ENCODE peak calls at places on chromosome X, in four cellular contexts. U is AG04450, R is tibial artery, A is AG10803. B is an unnamed sample.

GRCh38 chrX:555589-556220 is 74.9 kb upstream of the SHOX start:
- DNase-seq in U (no peak), R (no peak), A (no peak), B (no peak)

GRCh38 chrX:68599256-68600152 is 48.0 kb upstream of the STARD8 start:
- DNase-seq in U (no peak), R (no peak), A (peak; percentile 2), B (no peak)

GRCh38 chrX:68867458-68868166 is 38.8 kb downstream of the EFNB1 start:
- DNase-seq in U (no peak), R (no peak), A (no peak), B (no peak)

GRCh38 chrX:83535417-83536244 is 27.5 kb downstream of the POU3F4 start:
- DNase-seq in U (no peak), R (no peak), A (no peak), B (no peak)

GRCh38 chrX:119622356-119623232 is 16.4 kb upstream of the NKRF start:
- DNase-seq in U (no peak), R (peak; percentile 21), A (peak; percentile 71), B (no peak)

GRCh38 chrX:101491943-101492342 is 6.7 kb downstream of the ARMCX4 start:
- DNase-seq in U (no peak), R (no peak), A (no peak), B (no peak)

GRCh38 chrX:134969726-134970125 is 21.1 kb upstream of the SMIM10 start:
- DNase-seq in U (no peak), R (no peak), A (peak; percentile 75), B (peak; percentile 32)

GRCh38 chrX:122622800-122623199 is 561.3 kb upstream of the GRIA3 start:
- DNase-seq in U (no peak), R (no peak), A (no peak), B (no peak)

GRCh38 chrX:109344666-109345065 is 137.2 kb downstream of the GUCY2F start:
- DNase-seq in U (no peak), R (no peak), A (no peak), B (no peak)

GRCh38 chrX:42797646-42798045 is 19.7 kb upstream of the PPP1R2C start:
- DNase-seq in U (no peak), R (no peak), A (peak; percentile 65), B (peak; percentile 1)

GRCh38 chrX:10989386-10989785 is 121.7 kb upstream of the HCCS start:
- DNase-seq in U (no peak), R (no peak), A (no peak), B (no peak)

GRCh38 chrX:50863471-50863870 is 47.1 kb upstream of the BMP15 start:
- DNase-seq in U (no peak), R (no peak), A (no peak), B (no peak)

GRCh38 chrX:10603612-10604011 is 16.8 kb downstream of the MID1 start:
- DNase-seq in U (no peak), R (no peak), A (no peak), B (no peak)

GRCh38 chrX:148649145-148649645 is 148.8 kb downstream of the AFF2 start:
- DNase-seq in U (no peak), R (no peak), A (no peak), B (no peak)

GRCh38 chrX:97039363-97040029 is 155.8 kb downstream of the RPA4 start:
- DNase-seq in U (no peak), R (peak; percentile 21), A (peak; percentile 0), B (no peak)

GRCh38 chrX:139559383-139560042 is 29.0 kb downstream of the F9 start:
- DNase-seq in U (peak; percentile 1), R (no peak), A (peak; percentile 69), B (no peak)

GRCh38 chrX:136200466-136200865 is 50.7 kb downstream of the MAP7D3 start:
- DNase-seq in U (no peak), R (no peak), A (peak; percentile 61), B (no peak)

GRCh38 chrX:6448003-6448402 is 86.9 kb downstream of the VCX3A start:
- DNase-seq in U (no peak), R (no peak), A (no peak), B (no peak)

GRCh38 chrX:24982306-24982965 is 33.3 kb downstream of the ARX start:
- DNase-seq in U (no peak), R (no peak), A (peak; percentile 13), B (no peak)

GRCh38 chrX:94045724-94046123 is 371.7 kb downstream of the FAM133A start:
- DNase-seq in U (no peak), R (no peak), A (no peak), B (no peak)

GRCh38 chrX:139204903-139205667 is 325.5 kb upstream of the F9 start:
- DNase-seq in U (no peak), R (peak; percentile 20), A (peak; percentile 30), B (no peak)

GRCh38 chrX:30806187-30806728 is 82.8 kb downstream of the TAB3 start:
- DNase-seq in U (no peak), R (no peak), A (no peak), B (no peak)

GRCh38 chrX:1391370-1391706 is 575 bp downstream of the SLC25A6 start:
- DNase-seq in U (no peak), R (no peak), A (no peak), B (no peak)

GRCh38 chrX:107025538-107025937 is 25.5 kb upstream of the MORC4 start:
- DNase-seq in U (no peak), R (no peak), A (peak; percentile 23), B (no peak)

GRCh38 chrX:134524181-134524580 is 64.2 kb downstream of the HPRT1 start:
- DNase-seq in U (no peak), R (no peak), A (no peak), B (no peak)

GRCh38 chrX:49725923-49726904 is 30.4 kb upstream of the PAGE1 start:
- DNase-seq in U (no peak), R (no peak), A (no peak), B (no peak)

GRCh38 chrX:45696762-45697161 is 496.1 kb upstream of the DIPK2B start:
- DNase-seq in U (no peak), R (no peak), A (no peak), B (no peak)

GRCh38 chrX:100350704-100351489 is 59.2 kb downstream of the PCDH19 start:
- DNase-seq in U (no peak), R (no peak), A (no peak), B (no peak)

GRCh38 chrX:3044196-3044595 is 2.9 kb downstream of the ARSF start:
- DNase-seq in U (no peak), R (no peak), A (no peak), B (no peak)

GRCh38 chrX:122582280-122582679 is 601.8 kb upstream of the GRIA3 start:
- DNase-seq in U (no peak), R (no peak), A (peak; percentile 47), B (no peak)

GRCh38 chrX:93637591-93637990 is 35.8 kb downstream of the NAP1L3 start:
- DNase-seq in U (no peak), R (no peak), A (no peak), B (no peak)

GRCh38 chrX:84187501-84188319 is at the start of gene RPS6KA6:
- DNase-seq in U (no peak), R (peak; percentile 31), A (peak; percentile 12), B (no peak)

DNA sequence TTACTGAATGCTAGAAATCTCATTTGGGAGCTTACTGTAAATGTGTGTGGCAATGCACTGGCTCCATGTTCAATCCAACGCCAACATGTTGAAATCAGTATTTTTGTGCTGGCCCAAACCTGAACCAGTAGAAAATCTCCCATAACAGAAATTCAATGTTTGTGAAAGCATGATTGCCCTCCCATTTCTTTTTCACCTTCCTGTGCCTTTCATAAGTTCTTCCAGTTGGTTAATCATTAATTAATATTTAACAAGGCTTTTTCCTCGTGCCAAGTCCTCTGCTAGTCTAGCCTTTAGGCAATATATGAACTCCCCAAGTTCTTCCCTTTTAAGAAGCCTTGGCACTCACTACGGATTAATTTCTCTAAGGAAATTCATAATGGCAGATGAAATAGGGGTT is 1.3 kb upstream of the PLS3 start:
- DNase-seq in U (no peak), R (no peak), A (no peak), B (no peak)
- H3K4me3 ChIP-seq in U (no peak overlapping the region), R (no peak overlapping the region), A (no peak overlapping the region), B (no peak overlapping the region)

GRCh38 chrX:23334536-23334870 is at the start of gene PTCHD1:
- DNase-seq in U (no peak), R (no peak), A (no peak), B (no peak)
- H3K4me3 ChIP-seq in U (no peak within 1 kb of the TSS), R (peak within 1 kb of the TSS; percentile 67), A (no peak within 1 kb of the TSS), B (no peak within 1 kb of the TSS)

GRCh38 chrX:48558270-48558669 is 16.0 kb upstream of the RBM3 start:
- DNase-seq in U (peak; percentile 27), R (no peak), A (peak; percentile 76), B (no peak)
- H3K4me3 ChIP-seq in U (no peak overlapping the region), R (no peak overlapping the region), A (no peak overlapping the region), B (no peak overlapping the region)

GRCh38 chrX:39969099-39969825 is 128.5 kb downstream of the BCOR start:
- DNase-seq in U (no peak), R (no peak), A (no peak), B (no peak)
- H3K4me3 ChIP-seq in U (no peak overlapping the region), R (no peak overlapping the region), A (no peak overlapping the region), B (no peak overlapping the region)

GRCh38 chrX:16712116-16712824 is at the start of gene CTPS2:
- DNase-seq in U (no peak), R (peak; percentile 54), A (peak; percentile 46), B (peak; percentile 11)

GRCh38 chrX:16708016-16708415 is 4.5 kb downstream of the CTPS2 start:
- DNase-seq in U (no peak), R (no peak), A (no peak), B (no peak)

GRCh38 chrX:16712825-16713155 is 321 bp upstream of the CTPS2 start:
- DNase-seq in U (no peak), R (no peak), A (no peak), B (no peak)

GRCh38 chrX:16714504-16714903 is 2.0 kb upstream of the CTPS2 start:
- DNase-seq in U (no peak), R (no peak), A (no peak), B (no peak)

DNA sequence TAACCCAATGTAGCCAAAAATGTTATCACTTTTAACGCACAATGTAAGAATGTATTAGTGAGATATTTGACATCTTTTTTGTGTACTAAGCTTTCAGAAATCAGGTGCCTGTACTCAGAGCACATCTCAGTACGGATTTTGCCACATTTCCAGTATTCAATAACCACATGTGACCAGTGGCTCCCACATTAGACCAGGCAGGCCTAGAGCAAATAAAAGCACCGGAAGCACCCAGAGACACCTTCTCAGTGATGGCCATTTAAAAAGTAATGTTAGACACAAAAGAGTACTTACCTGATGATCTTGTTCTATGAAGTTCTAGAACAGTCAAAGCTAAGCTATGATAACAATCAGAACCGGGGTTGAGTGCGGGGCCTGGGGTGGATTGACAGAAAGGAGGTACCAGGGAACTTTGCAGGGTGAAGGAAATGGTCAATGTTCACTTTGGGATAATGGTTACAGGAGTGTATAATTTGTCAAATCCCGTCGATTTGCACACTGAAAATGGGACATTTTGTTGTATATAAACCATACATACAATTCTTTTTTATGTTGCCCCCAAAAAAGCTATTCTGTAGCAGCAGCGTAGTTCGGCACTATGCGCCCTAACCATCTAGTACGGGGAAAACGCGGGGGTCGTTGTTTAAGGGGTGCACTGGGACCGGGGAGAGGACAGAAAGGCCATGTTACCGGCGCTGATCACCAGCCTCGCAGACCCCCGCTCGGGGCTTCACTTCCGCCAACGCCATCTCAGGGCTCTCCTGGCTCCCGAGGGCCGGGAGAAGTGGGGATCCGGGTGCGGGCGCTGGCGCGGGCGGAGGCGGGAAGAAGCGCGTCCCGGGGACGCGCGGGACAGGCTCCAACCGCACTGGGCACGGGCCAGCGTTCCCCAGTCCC is 1.0 kb downstream of the CTPS2 start:
- DNase-seq in U (no peak), R (no peak), A (no peak), B (no peak)
- H3K4me3 ChIP-seq in U (peak overlapping the region; percentile 66), R (peak overlapping the region; percentile 84), A (peak overlapping the region; percentile 67), B (peak overlapping the region; percentile 57)

B was measured in HFF-Myc.